ENCODE peak calls at places on chromosomes 3 and 15, in five cellular contexts. One of them, this sample, is unnamed. For H3K9me3, the result is how much of the 10 kb centered on the place peaks cover.

GRCh38 chr3:138625707-138626365 is 17.3 kb downstream of the FAIM start:
- DNase-seq in neuronal stem cell: no peak
- DNase-seq in vagina: no peak
- DNase-seq in uterus: no peak
- DNase-seq in WERI-Rb-1: no peak
- DNase-seq in this sample: no peak

GRCh38 chr3:160956785-160957184 is 148.4 kb downstream of the B3GALNT1 start:
- DNase-seq in neuronal stem cell: no peak
- DNase-seq in vagina: no peak
- DNase-seq in WERI-Rb-1: no peak
- DNase-seq in uterus: no peak
- DNase-seq in this sample: no peak

GRCh38 chr15:82917252-82917651 is 35.3 kb downstream of the HOMER2 start:
- DNase-seq in neuronal stem cell: no peak
- DNase-seq in WERI-Rb-1: no peak
- DNase-seq in vagina: no peak
- DNase-seq in uterus: no peak
- DNase-seq in this sample: peak

GRCh38 chr3:11552289-11553264 is 91.1 kb downstream of the VGLL4 start:
- DNase-seq in uterus: no peak
- DNase-seq in vagina: no peak
- DNase-seq in neuronal stem cell: no peak
- DNase-seq in WERI-Rb-1: no peak
- DNase-seq in this sample: no peak

GRCh38 chr3:171429635-171430034 is 30.6 kb downstream of the TNIK start:
- DNase-seq in WERI-Rb-1: no peak
- DNase-seq in vagina: no peak
- DNase-seq in uterus: no peak
- DNase-seq in neuronal stem cell: no peak
- DNase-seq in this sample: no peak

GRCh38 chr3:31724681-31725080 is 192.0 kb downstream of the STT3B start:
- DNase-seq in neuronal stem cell: no peak
- DNase-seq in WERI-Rb-1: no peak
- DNase-seq in vagina: no peak
- DNase-seq in uterus: no peak
- DNase-seq in this sample: no peak

GRCh38 chr3:19467761-19468160 is 319.5 kb downstream of the KCNH8 start:
- DNase-seq in WERI-Rb-1: no peak
- DNase-seq in uterus: no peak
- DNase-seq in neuronal stem cell: no peak
- DNase-seq in vagina: no peak
- DNase-seq in this sample: no peak

GRCh38 chr3:70811880-70812279 is 499.4 kb upstream of the MDFIC2 start:
- DNase-seq in uterus: peak
- DNase-seq in vagina: no peak
- DNase-seq in neuronal stem cell: no peak
- DNase-seq in WERI-Rb-1: no peak
- DNase-seq in this sample: peak

GRCh38 chr3:16533928-16534913 is 20.7 kb upstream of the RFTN1 start:
- DNase-seq in WERI-Rb-1: no peak
- DNase-seq in uterus: peak
- DNase-seq in neuronal stem cell: no peak
- DNase-seq in vagina: no peak
- DNase-seq in this sample: no peak

GRCh38 chr3:46946856-46947544 is 29.5 kb downstream of the CCDC12 start:
- DNase-seq in neuronal stem cell: no peak
- DNase-seq in vagina: no peak
- DNase-seq in uterus: no peak
- DNase-seq in WERI-Rb-1: no peak
- DNase-seq in this sample: no peak

GRCh38 chr3:119145500-119146167 is at the start of gene TEX55:
- DNase-seq in neuronal stem cell: no peak
- DNase-seq in uterus: no peak
- DNase-seq in vagina: no peak
- DNase-seq in WERI-Rb-1: peak
- DNase-seq in this sample: no peak

GRCh38 chr3:38610934-38611333 is 38.6 kb downstream of the SCN5A start:
- DNase-seq in neuronal stem cell: no peak
- DNase-seq in WERI-Rb-1: no peak
- DNase-seq in vagina: no peak
- DNase-seq in uterus: no peak
- DNase-seq in this sample: peak

GRCh38 chr3:195114786-195115597 is 156.0 kb downstream of the XXYLT1 start:
- DNase-seq in uterus: no peak
- DNase-seq in vagina: no peak
- DNase-seq in WERI-Rb-1: no peak
- DNase-seq in neuronal stem cell: no peak
- DNase-seq in this sample: no peak

GRCh38 chr15:45863881-45864580 is 229.2 kb downstream of the SQOR start:
- DNase-seq in vagina: no peak
- DNase-seq in neuronal stem cell: no peak
- DNase-seq in WERI-Rb-1: no peak
- DNase-seq in uterus: no peak
- DNase-seq in this sample: no peak

GRCh38 chr3:57227930-57228733 is 603 bp downstream of the APPL1 start:
- DNase-seq in vagina: no peak
- DNase-seq in neuronal stem cell: peak
- DNase-seq in WERI-Rb-1: peak
- DNase-seq in uterus: peak
- DNase-seq in this sample: peak

GRCh38 chr3:59766165-59766872 is 716.5 kb upstream of the CFAP20DC start:
- DNase-seq in WERI-Rb-1: no peak
- DNase-seq in neuronal stem cell: no peak
- DNase-seq in uterus: peak
- DNase-seq in vagina: no peak
- DNase-seq in this sample: peak

GRCh38 chr3:141303481-141304223 is 64.7 kb upstream of the ZBTB38 start:
- DNase-seq in neuronal stem cell: peak
- DNase-seq in vagina: no peak
- DNase-seq in uterus: peak
- DNase-seq in WERI-Rb-1: peak
- DNase-seq in this sample: no peak

GRCh38 chr3:152255290-152255689 is 13.4 kb upstream of the MBNL1 start:
- DNase-seq in uterus: no peak
- DNase-seq in neuronal stem cell: no peak
- DNase-seq in WERI-Rb-1: no peak
- DNase-seq in vagina: no peak
- DNase-seq in this sample: no peak

GRCh38 chr15:83320831-83321230 is 36.4 kb upstream of the BNC1 start:
- DNase-seq in uterus: no peak
- DNase-seq in neuronal stem cell: no peak
- DNase-seq in WERI-Rb-1: no peak
- DNase-seq in vagina: no peak
- DNase-seq in this sample: no peak

GRCh38 chr3:18046531-18046930 is 304.1 kb upstream of the TBC1D5 start:
- DNase-seq in vagina: no peak
- DNase-seq in WERI-Rb-1: no peak
- DNase-seq in neuronal stem cell: no peak
- DNase-seq in uterus: no peak
- DNase-seq in this sample: no peak

GRCh38 chr15:70244978-70245542 is 147.3 kb upstream of the TLE3 start:
- DNase-seq in WERI-Rb-1: no peak
- DNase-seq in uterus: no peak
- DNase-seq in neuronal stem cell: no peak
- DNase-seq in vagina: no peak
- DNase-seq in this sample: no peak

GRCh38 chr15:74780983-74781672 is 752 bp upstream of the CSK start:
- DNase-seq in vagina: no peak
- DNase-seq in uterus: no peak
- DNase-seq in neuronal stem cell: no peak
- DNase-seq in WERI-Rb-1: no peak
- DNase-seq in this sample: no peak

GRCh38 chr3:60017631-60018030 is 967.8 kb upstream of the CFAP20DC start:
- DNase-seq in uterus: no peak
- DNase-seq in WERI-Rb-1: no peak
- DNase-seq in vagina: no peak
- DNase-seq in neuronal stem cell: no peak
- DNase-seq in this sample: no peak

GRCh38 chr3:28924744-28925360 is 356.0 kb upstream of the RBMS3 start:
- DNase-seq in WERI-Rb-1: no peak
- DNase-seq in neuronal stem cell: no peak
- DNase-seq in vagina: no peak
- DNase-seq in uterus: no peak
- DNase-seq in this sample: no peak

GRCh38 chr3:39275963-39276593 is 3.8 kb downstream of the CX3CR1 start:
- DNase-seq in uterus: no peak
- DNase-seq in vagina: no peak
- DNase-seq in WERI-Rb-1: no peak
- DNase-seq in neuronal stem cell: no peak
- DNase-seq in this sample: no peak

GRCh38 chr3:150235799-150236198 is 172.3 kb upstream of the TSC22D2 start:
- DNase-seq in uterus: peak
- DNase-seq in neuronal stem cell: no peak
- DNase-seq in vagina: no peak
- DNase-seq in WERI-Rb-1: no peak
- DNase-seq in this sample: no peak

GRCh38 chr15:91915576-91915975 is 62.1 kb downstream of the SLCO3A1 start:
- DNase-seq in WERI-Rb-1: no peak
- DNase-seq in neuronal stem cell: no peak
- DNase-seq in vagina: no peak
- DNase-seq in uterus: no peak
- DNase-seq in this sample: no peak

GRCh38 chr15:80152896-80153876 is at the start of gene FAH:
- DNase-seq in uterus: no peak
- DNase-seq in neuronal stem cell: no peak
- DNase-seq in vagina: no peak
- DNase-seq in WERI-Rb-1: no peak
- DNase-seq in this sample: no peak

GRCh38 chr15:60328852-60329443 is 68.8 kb downstream of the ANXA2 start:
- DNase-seq in uterus: no peak
- DNase-seq in neuronal stem cell: no peak
- DNase-seq in WERI-Rb-1: no peak
- DNase-seq in vagina: no peak
- DNase-seq in this sample: no peak

GRCh38 chr3:152719264-152719663 is 115.7 kb upstream of the P2RY1 start:
- DNase-seq in vagina: no peak
- DNase-seq in uterus: no peak
- DNase-seq in neuronal stem cell: no peak
- DNase-seq in WERI-Rb-1: no peak
- DNase-seq in this sample: no peak

GRCh38 chr3:105367406-105368213 is 901 bp downstream of the ALCAM start:
- DNase-seq in WERI-Rb-1: peak
- DNase-seq in neuronal stem cell: peak
- DNase-seq in uterus: peak
- DNase-seq in vagina: no peak
- DNase-seq in this sample: peak
- H3K27ac ChIP-seq in WERI-Rb-1: no peak
- H3K27ac ChIP-seq in neuronal stem cell: no peak
- H3K27ac ChIP-seq in uterus: peak
- H3K27ac ChIP-seq in vagina: peak
- H3K27ac ChIP-seq in this sample: peak

GRCh38 chr15:40764766-40765136 is 883 bp downstream of the GCHFR start:
- DNase-seq in uterus: no peak
- DNase-seq in neuronal stem cell: no peak
- DNase-seq in vagina: no peak
- DNase-seq in WERI-Rb-1: no peak
- DNase-seq in this sample: no peak
- H3K4me3 ChIP-seq in uterus: peak
- H3K4me3 ChIP-seq in neuronal stem cell: no peak
- H3K4me3 ChIP-seq in vagina: peak
- H3K4me3 ChIP-seq in WERI-Rb-1: peak
- H3K4me3 ChIP-seq in this sample: peak

GRCh38 chr3:35295875-35296274 is 343.4 kb upstream of the ARPP21 start:
- DNase-seq in uterus: no peak
- DNase-seq in neuronal stem cell: no peak
- DNase-seq in WERI-Rb-1: no peak
- DNase-seq in vagina: no peak
- DNase-seq in this sample: no peak

GRCh38 chr3:35291837-35292236 is 347.5 kb upstream of the ARPP21 start:
- DNase-seq in neuronal stem cell: no peak
- DNase-seq in WERI-Rb-1: no peak
- DNase-seq in uterus: no peak
- DNase-seq in vagina: no peak
- DNase-seq in this sample: no peak

GRCh38 chr3:35296533-35296932 is 342.8 kb upstream of the ARPP21 start:
- DNase-seq in vagina: no peak
- DNase-seq in neuronal stem cell: no peak
- DNase-seq in WERI-Rb-1: no peak
- DNase-seq in uterus: no peak
- DNase-seq in this sample: no peak
- H3K9me3 ChIP-seq in vagina: under half
- H3K9me3 ChIP-seq in neuronal stem cell: under half
- H3K9me3 ChIP-seq in WERI-Rb-1: under half
- H3K9me3 ChIP-seq in uterus: under half
- H3K9me3 ChIP-seq in this sample: under half

GRCh38 chr3:5015056-5015455 is 35.8 kb downstream of the BHLHE40 start:
- DNase-seq in WERI-Rb-1: no peak
- DNase-seq in vagina: no peak
- DNase-seq in uterus: no peak
- DNase-seq in neuronal stem cell: no peak
- DNase-seq in this sample: no peak

GRCh38 chr3:5012398-5012797 is 33.2 kb downstream of the BHLHE40 start:
- DNase-seq in vagina: no peak
- DNase-seq in WERI-Rb-1: no peak
- DNase-seq in uterus: no peak
- DNase-seq in neuronal stem cell: no peak
- DNase-seq in this sample: no peak

GRCh38 chr3:5011555-5012256 is 32.5 kb downstream of the BHLHE40 start:
- DNase-seq in uterus: no peak
- DNase-seq in vagina: no peak
- DNase-seq in neuronal stem cell: no peak
- DNase-seq in WERI-Rb-1: no peak
- DNase-seq in this sample: no peak

GRCh38 chr3:5014431-5014830 is 35.2 kb downstream of the BHLHE40 start:
- DNase-seq in vagina: no peak
- DNase-seq in uterus: no peak
- DNase-seq in neuronal stem cell: peak
- DNase-seq in WERI-Rb-1: no peak
- DNase-seq in this sample: peak

DNA sequence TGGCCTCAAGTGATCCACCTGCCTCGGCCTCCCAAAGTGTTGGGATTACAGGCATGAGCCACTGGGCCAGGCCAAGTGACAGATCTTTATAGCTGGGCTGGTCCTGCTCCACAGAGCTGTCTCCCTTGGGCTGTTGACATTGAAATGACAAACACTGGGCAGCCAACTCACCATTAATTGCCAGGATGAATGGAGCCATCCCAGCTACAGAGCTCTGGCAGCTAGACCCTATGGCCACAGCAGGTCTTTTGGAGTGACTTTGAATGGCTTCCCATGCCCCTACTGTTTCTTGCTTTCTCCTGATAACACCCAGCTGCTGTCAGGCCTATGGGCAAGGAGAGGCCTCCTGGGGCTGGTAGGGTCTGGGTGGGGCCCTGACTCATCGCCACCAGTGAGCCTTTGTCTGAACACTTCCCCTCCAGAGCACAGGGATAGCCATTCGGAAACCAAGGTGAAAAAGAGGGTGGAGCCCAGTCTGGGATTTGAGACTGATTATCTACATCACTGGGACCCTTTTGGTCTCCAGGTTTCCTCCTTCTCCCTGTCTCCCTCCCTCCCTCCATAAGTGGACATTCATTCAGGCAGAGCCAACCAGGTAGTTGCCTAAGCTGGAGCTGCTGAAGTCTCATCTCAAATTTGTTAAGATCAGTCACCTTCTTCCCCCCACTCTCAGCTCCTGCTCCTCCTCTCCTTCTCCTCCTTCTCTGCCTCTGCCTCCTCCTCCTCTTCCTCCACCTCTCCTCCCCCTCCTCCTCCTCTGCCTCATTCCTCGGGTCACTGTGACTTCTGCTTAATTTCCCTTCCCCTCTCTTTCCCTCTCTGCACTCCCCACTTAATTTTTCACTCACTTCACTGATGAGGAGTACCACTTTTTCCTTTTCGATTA is 34.0 kb downstream of the BHLHE40 start:
- DNase-seq in WERI-Rb-1: no peak
- DNase-seq in uterus: no peak
- DNase-seq in neuronal stem cell: no peak
- DNase-seq in vagina: no peak
- DNase-seq in this sample: no peak
- H3K27ac ChIP-seq in WERI-Rb-1: no peak
- H3K27ac ChIP-seq in uterus: peak
- H3K27ac ChIP-seq in neuronal stem cell: no peak
- H3K27ac ChIP-seq in vagina: peak
- H3K27ac ChIP-seq in this sample: no peak